ENCODE peak calls at places on chromosomes 12 and 14, in four cellular contexts. J is GM23248, Z is NCI-H187, F is posterior cingulate gyrus. N is an unnamed sample.

GRCh38 chr14:76456200-76456599 is 80.3 kb downstream of the ESRRB start:
- DNase-seq in J (peak; percentile 39), F (no peak), Z (peak; percentile 34), N (no peak)

GRCh38 chr14:70086685-70087379 is 101.9 kb downstream of the SLC8A3 start:
- DNase-seq in F (no peak), J (peak; percentile 62), Z (peak; percentile 45), N (no peak)

GRCh38 chr12:56551070-56551469 is 29.4 kb downstream of the RBMS2 start:
- DNase-seq in Z (no peak), J (no peak), F (no peak), N (no peak)

GRCh38 chr12:64181504-64182291 is 40.4 kb downstream of the KICS2 start:
- DNase-seq in Z (no peak), J (peak; percentile 98), F (no peak), N (peak; percentile 20)

GRCh38 chr14:104976198-104977007 is 1.8 kb downstream of the AHNAK2 start:
- DNase-seq in Z (no peak), J (peak; percentile 88), F (peak; percentile 60), N (peak; percentile 41)

GRCh38 chr14:75254381-75254821 is 24.2 kb upstream of the FOS start:
- DNase-seq in J (no peak), F (no peak), Z (no peak), N (no peak)

GRCh38 chr12:50618864-50619609 is 114.3 kb downstream of the DIP2B start:
- DNase-seq in J (no peak), F (no peak), Z (no peak), N (no peak)

GRCh38 chr14:56122306-56122705 is 4.1 kb downstream of the PELI2 start:
- DNase-seq in J (peak; percentile 37), F (no peak), Z (no peak), N (no peak)

GRCh38 chr12:129687731-129688130 is 216.1 kb downstream of the TMEM132D start:
- DNase-seq in F (no peak), Z (no peak), J (no peak), N (no peak)

GRCh38 chr12:54983536-54984102 is 943 bp downstream of the TESPA1 start:
- DNase-seq in J (no peak), F (no peak), Z (no peak), N (no peak)

GRCh38 chr12:119631930-119632678 is 35.8 kb upstream of the PRKAB1 start:
- DNase-seq in Z (no peak), J (peak; percentile 3), F (no peak), N (no peak)

GRCh38 chr12:115338566-115339294 is 654.8 kb upstream of the TBX3 start:
- DNase-seq in Z (no peak), J (no peak), F (no peak), N (no peak)

GRCh38 chr14:71399057-71399487 is 491.8 kb downstream of the PCNX1 start:
- DNase-seq in F (no peak), Z (no peak), J (peak; percentile 26), N (no peak)

GRCh38 chr14:91138511-91139359 is 24.9 kb downstream of the DGLUCY start:
- DNase-seq in F (no peak), Z (peak; percentile 27), J (peak; percentile 48), N (no peak)

GRCh38 chr14:56099081-56099797 is 19.0 kb upstream of the PELI2 start:
- DNase-seq in Z (no peak), F (no peak), J (no peak), N (no peak)

GRCh38 chr12:51217133-51217967 is 512 bp downstream of the POU6F1 start:
- DNase-seq in J (peak; percentile 64), F (peak; percentile 43), Z (no peak), N (peak; percentile 72)

GRCh38 chr12:916240-916639 is 33.3 kb downstream of the RAD52 start:
- DNase-seq in J (no peak), Z (no peak), F (no peak), N (no peak)

GRCh38 chr12:55742719-55743130 is at the start of gene GDF11:
- DNase-seq in F (peak; percentile 78), Z (peak; percentile 79), J (peak; percentile 90), N (peak; percentile 89)

GRCh38 chr12:52258335-52258901 is 16.0 kb upstream of the KRT86 start:
- DNase-seq in J (peak; percentile 73), F (no peak), Z (no peak), N (no peak)

GRCh38 chr12:40622246-40622838 is 69.9 kb upstream of the CNTN1 start:
- DNase-seq in Z (peak; percentile 8), F (no peak), J (peak; percentile 64), N (peak; percentile 46)

GRCh38 chr12:52741378-52742195 is 35.6 kb downstream of the KRT76 start:
- DNase-seq in F (no peak), J (peak; percentile 61), Z (no peak), N (no peak)

GRCh38 chr14:34935552-34935951 is 47.2 kb upstream of the SRP54 start:
- DNase-seq in Z (no peak), F (no peak), J (no peak), N (no peak)

GRCh38 chr14:101227611-101228594 is 324.4 kb upstream of the RTL1 start:
- DNase-seq in Z (no peak), J (no peak), F (no peak), N (no peak)

GRCh38 chr14:47917344-47917954 is 242.0 kb upstream of the MDGA2 start:
- DNase-seq in F (no peak), J (peak; percentile 32), Z (no peak), N (no peak)

GRCh38 chr12:58378038-58378437 is 436.7 kb downstream of the ATP23 start:
- DNase-seq in Z (no peak), F (no peak), J (peak; percentile 25), N (no peak)

GRCh38 chr12:99752740-99753139 is 105.2 kb downstream of the GARIN6 start:
- DNase-seq in F (no peak), J (no peak), Z (no peak), N (no peak)

GRCh38 chr12:78571953-78572352 is 292.6 kb upstream of the SYT1 start:
- DNase-seq in Z (no peak), J (no peak), F (no peak), N (no peak)

GRCh38 chr12:79174656-79175055 is 310.1 kb downstream of the SYT1 start:
- DNase-seq in F (no peak), Z (no peak), J (peak; percentile 79), N (peak; percentile 5)

N was measured in cerebellum.